ENCODE peak calls at places on chromosomes 13 and 19, in six cellular contexts. F is foreskin keratinocyte; U is dorsolateral prefrontal cortex; P is glutamatergic neuron; W is amniotic stem cell; B is CD4-positive, alpha-beta T cell. C is an unnamed sample.

GRCh38 chr19:58585442-58586130 is 12.5 kb upstream of the MZF1 start:
- DNase-seq in P (no peak), B (no peak), F (no peak), U (no peak), W (no peak), C (no peak)

GRCh38 chr13:50712882-50713281 is 130.6 kb downstream of the DLEU7 start:
- DNase-seq in W (no peak), U (no peak), F (no peak), B (no peak), P (no peak), C (no peak)

GRCh38 chr13:44165895-44166496 is 207.6 kb upstream of the SERP2 start:
- DNase-seq in U (no peak), W (no peak), B (no peak), P (no peak), F (no peak), C (no peak)

GRCh38 chr13:43434185-43434584 is 352.6 kb downstream of the ENOX1 start:
- DNase-seq in W (no peak), B (no peak), F (no peak), P (no peak), U (no peak), C (no peak)

GRCh38 chr13:30026909-30027308 is 176.5 kb upstream of the UBL3 start:
- DNase-seq in P (no peak), U (no peak), W (no peak), F (no peak), B (no peak), C (no peak)

GRCh38 chr19:45079911-45080469 is 930 bp downstream of the GEMIN7 start:
- DNase-seq in U (no peak), B (no peak), P (no peak), W (no peak), F (no peak), C (no peak)

GRCh38 chr19:39372047-39372802 is 18.7 kb downstream of the PAF1 start:
- DNase-seq in U (peak; percentile 59), P (no peak), B (no peak), W (peak; percentile 75), F (no peak), C (no peak)

GRCh38 chr13:35874704-35875103 is 256.5 kb downstream of the DCLK1 start:
- DNase-seq in W (no peak), U (no peak), P (no peak), F (no peak), B (no peak), C (no peak)

GRCh38 chr19:31290926-31291590 is 58.2 kb downstream of the TSHZ3 start:
- DNase-seq in P (no peak), U (no peak), B (no peak), F (no peak), W (no peak), C (peak; percentile 29)

GRCh38 chr19:13097331-13098258 is 5.1 kb downstream of the LYL1 start:
- DNase-seq in B (no peak), F (no peak), P (peak; percentile 58), U (no peak), W (no peak), C (peak; percentile 94)

GRCh38 chr19:32688315-32688714 is 3.3 kb upstream of the NUDT19 start:
- DNase-seq in P (no peak), U (no peak), W (no peak), B (no peak), F (no peak), C (no peak)

GRCh38 chr13:28423010-28423409 is 71.9 kb downstream of the FLT1 start:
- DNase-seq in W (no peak), P (no peak), U (no peak), F (no peak), B (no peak), C (peak; percentile 91)

GRCh38 chr19:58544591-58545285 is 874 bp downstream of the TRIM28 start:
- DNase-seq in W (no peak), F (no peak), P (peak; percentile 81), U (no peak), B (peak; percentile 80), C (no peak)

GRCh38 chr13:51453959-51454703 is 1.3 kb upstream of the INTS6 start:
- DNase-seq in U (no peak), B (peak; percentile 10), P (peak; percentile 23), F (peak; percentile 43), W (no peak), C (peak; percentile 83)

GRCh38 chr13:106814389-106814903 is 246.5 kb upstream of the ARGLU1 start:
- DNase-seq in B (no peak), U (no peak), P (no peak), F (no peak), W (no peak), C (no peak)

GRCh38 chr19:41883463-41883820 is 458 bp downstream of the ARHGEF1 start:
- DNase-seq in W (no peak), B (no peak), P (no peak), U (no peak), F (no peak), C (no peak)

GRCh38 chr13:21879263-21879914 is 208.5 kb downstream of the FGF9 start:
- DNase-seq in P (no peak), B (no peak), F (no peak), U (no peak), W (no peak), C (no peak)